ENCODE peak calls at places on chromosomes 7 and 10, in eight cellular contexts. Q is Panc1, L is HepG2, O is kidney epithelial cell, P is Peyer's patch, E is pancreas, H is psoas muscle, N is tibial nerve. A is an unnamed sample.
A peak's percentile ranks its signal among the peaks of the same experiment; 100 is the strongest.

GRCh38 chr7:2966466-2967078 is 77.1 kb downstream of the CARD11 start:
- DNase-seq in Q (no peak), L (no peak), O (no peak), P (peak; percentile 25), E (no peak), H (no peak), N (no peak), A (no peak)

GRCh38 chr7:90178592-90179279 is 24.5 kb downstream of the STEAP1 start:
- DNase-seq in Q (peak; percentile 84), L (peak; percentile 41), O (peak; percentile 82), P (no peak), E (no peak), H (no peak), N (no peak), A (no peak)

GRCh38 chr7:41603985-41604384 is 98.9 kb downstream of the INHBA start:
- DNase-seq in Q (no peak), L (no peak), O (no peak), P (no peak), E (no peak), H (no peak), N (no peak), A (no peak)

GRCh38 chr10:49408437-49409306 is 12.8 kb upstream of the DRGX start:
- DNase-seq in Q (no peak), L (peak; percentile 20), O (no peak), P (no peak), E (no peak), H (no peak), N (no peak), A (no peak)

GRCh38 chr10:12418000-12418399 is 68.7 kb downstream of the CAMK1D start:
- DNase-seq in Q (no peak), L (no peak), O (no peak), P (peak; percentile 48), E (no peak), H (peak; percentile 82), N (peak; percentile 81), A (peak; percentile 81)

GRCh38 chr7:42202601-42203000 is 34.4 kb downstream of the GLI3 start:
- DNase-seq in Q (no peak), L (no peak), O (no peak), P (no peak), E (no peak), H (no peak), N (no peak), A (no peak)

GRCh38 chr7:96052860-96053452 is 268.9 kb downstream of the SLC25A13 start:
- DNase-seq in Q (no peak), L (no peak), O (no peak), P (no peak), E (no peak), H (no peak), N (no peak), A (no peak)

GRCh38 chr10:72367301-72367970 is 12.7 kb upstream of the DNAJB12 start:
- DNase-seq in Q (no peak), L (no peak), O (no peak), P (no peak), E (no peak), H (no peak), N (no peak), A (no peak)

GRCh38 chr10:131729361-131729760 is 171.4 kb upstream of the PPP2R2D start:
- DNase-seq in Q (no peak), L (no peak), O (no peak), P (peak; percentile 31), E (no peak), H (peak; percentile 13), N (no peak), A (no peak)

GRCh38 chr10:121687094-121687850 is 89.0 kb upstream of the FGFR2 start:
- DNase-seq in Q (no peak), L (no peak), O (no peak), P (no peak), E (no peak), H (no peak), N (no peak), A (no peak)
- H3K27me3 ChIP-seq in Q (peaks cover 23% of the 10 kb centered on the region), L (peaks cover 1% of the 10 kb centered on the region), O (peaks cover 3% of the 10 kb centered on the region), P (no peaks in the 10 kb centered on the region), E (no peaks in the 10 kb centered on the region), H (no peaks in the 10 kb centered on the region), N (no peaks in the 10 kb centered on the region), A (no peaks in the 10 kb centered on the region)

GRCh38 chr10:4291995-4292394 is 507.0 kb upstream of the KLF6 start:
- DNase-seq in Q (no peak), L (no peak), O (no peak), P (no peak), E (no peak), H (peak; percentile 73), N (peak; percentile 68), A (no peak)
- H3K4me3 ChIP-seq in Q (no peak overlapping the region), L (no peak overlapping the region), O (no peak overlapping the region), P (no peak overlapping the region), E (no peak overlapping the region), H (no peak overlapping the region), N (no peak overlapping the region), A (no peak overlapping the region)

DNA sequence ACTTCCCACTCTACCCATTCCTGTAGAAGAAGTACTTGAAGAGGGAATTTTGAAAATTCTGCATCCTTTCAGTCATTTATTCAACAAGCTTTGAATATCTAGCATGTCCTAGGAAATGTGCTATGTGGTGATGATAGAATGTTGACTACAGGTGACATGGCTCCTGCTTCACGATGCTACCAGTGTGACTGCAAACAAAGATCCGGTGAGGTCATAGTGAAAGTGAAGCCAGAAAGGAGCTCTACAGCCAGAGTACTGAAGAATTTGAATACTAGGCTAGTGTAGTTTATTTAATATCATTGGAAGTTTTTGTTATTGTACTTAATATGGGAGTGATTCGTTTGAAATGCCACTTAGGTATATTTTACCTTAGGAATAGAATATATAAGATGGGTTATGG is 348.1 kb downstream of the TFEC start:
- DNase-seq in Q (no peak), L (no peak), O (no peak), P (no peak), E (no peak), H (no peak), N (no peak), A (no peak)
- TF ChIP-seq CTCF in Q (no peak), L (no peak), O (no peak), P (no peak), E (no peak), H (no peak), N (no peak), A (no peak)

GRCh38 chr7:27251136-27251512 is 8.5 kb downstream of the EVX1 start:
- DNase-seq in Q (no peak), L (no peak), O (no peak), P (no peak), E (no peak), H (no peak), N (no peak), A (no peak)

GRCh38 chr7:27252935-27253333 is 10.3 kb downstream of the EVX1 start:
- DNase-seq in Q (no peak), L (no peak), O (no peak), P (no peak), E (no peak), H (no peak), N (no peak), A (no peak)

GRCh38 chr7:27248911-27249723 is 6.5 kb downstream of the EVX1 start:
- DNase-seq in Q (no peak), L (no peak), O (no peak), P (no peak), E (no peak), H (no peak), N (no peak), A (peak; percentile 37)

GRCh38 chr7:27249724-27250636 is 7.4 kb downstream of the EVX1 start:
- DNase-seq in Q (no peak), L (no peak), O (no peak), P (no peak), E (no peak), H (no peak), N (no peak), A (peak; percentile 48)

DNA sequence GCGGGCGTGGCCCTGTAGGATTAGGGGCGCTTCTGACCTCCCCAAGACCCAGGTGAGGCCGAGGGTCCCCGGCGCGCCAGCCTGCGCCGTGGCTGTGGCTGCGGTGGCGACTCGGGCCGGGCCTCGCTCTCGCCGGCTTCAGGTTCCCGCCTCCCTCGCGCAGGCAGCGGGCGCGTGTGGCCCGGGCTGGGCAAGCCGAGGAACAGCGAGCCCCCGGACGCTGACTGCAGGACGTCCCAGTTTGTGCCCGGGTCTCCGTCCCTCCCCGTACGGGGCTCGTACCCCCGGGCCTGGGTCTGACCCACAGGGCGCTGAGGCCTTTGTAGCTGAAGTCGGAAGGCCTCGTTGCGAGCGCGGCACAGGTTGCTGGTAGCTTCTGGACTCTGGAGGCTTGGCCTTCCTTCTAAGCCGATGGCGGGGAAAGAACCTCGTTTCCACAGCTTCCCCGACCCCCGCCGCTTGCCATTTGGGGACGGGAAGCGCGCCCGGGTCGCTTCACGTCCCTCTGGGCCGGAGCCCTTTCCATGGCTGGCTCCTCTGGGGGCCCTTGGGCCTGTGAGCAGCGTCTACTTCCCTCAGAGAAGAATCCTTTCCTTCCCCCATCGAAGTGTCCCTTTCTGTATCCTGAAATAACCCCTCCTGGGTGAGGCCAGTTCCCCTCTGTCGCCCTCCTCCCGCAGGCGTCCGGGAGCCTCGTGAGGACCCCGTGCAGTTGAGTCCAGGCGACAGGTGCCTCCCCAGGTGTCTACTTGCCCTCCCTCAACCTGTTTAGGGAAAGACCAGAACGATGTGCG is 9.1 kb downstream of the EVX1 start:
- DNase-seq in Q (no peak), L (no peak), O (no peak), P (no peak), E (no peak), H (no peak), N (no peak), A (no peak)
- H3K27me3 ChIP-seq in Q (peaks cover 8% of the 10 kb centered on the region), L (peaks cover 10% of the 10 kb centered on the region), O (peaks cover 81% of the 10 kb centered on the region), P (peaks cover 56% of the 10 kb centered on the region), E (peaks cover 7% of the 10 kb centered on the region), H (peaks cover 6% of the 10 kb centered on the region), N (no peaks in the 10 kb centered on the region), A (peaks cover 31% of the 10 kb centered on the region)

DNA sequence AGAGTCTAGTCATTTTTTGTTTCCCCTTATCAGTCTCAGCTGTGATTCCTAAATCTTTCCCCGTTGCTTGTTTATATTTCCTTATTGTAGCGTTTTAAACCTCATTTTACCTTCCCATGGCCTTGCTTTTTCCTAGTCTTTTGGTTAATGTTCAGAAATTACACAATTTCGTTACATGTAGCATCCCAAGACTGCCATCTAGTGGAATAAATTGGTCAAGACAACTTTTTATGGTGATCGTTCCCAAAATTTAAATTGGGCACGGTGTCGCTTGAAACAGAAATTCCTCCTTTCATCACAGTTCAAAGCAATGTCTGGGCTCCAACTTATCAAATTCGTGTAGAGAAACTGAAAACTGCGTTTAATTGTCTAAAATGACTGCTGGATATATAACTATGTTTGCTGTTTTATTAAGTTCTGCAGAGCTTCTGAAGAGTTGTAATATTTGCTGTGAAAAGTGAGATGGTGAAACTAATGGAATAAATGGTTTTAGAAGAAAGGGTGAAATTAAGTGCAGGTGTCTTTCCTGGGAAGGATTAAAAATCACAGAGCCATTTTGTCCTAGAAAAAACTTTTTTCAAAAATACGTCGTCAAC is 370.2 kb downstream of the PHF14 start:
- DNase-seq in Q (peak; percentile 46), L (peak; percentile 24), O (no peak), P (no peak), E (no peak), H (no peak), N (peak; percentile 47), A (no peak)
- H3K4me3 ChIP-seq in Q (no peak overlapping the region), L (no peak overlapping the region), O (no peak overlapping the region), P (no peak overlapping the region), E (no peak overlapping the region), H (no peak overlapping the region), N (no peak overlapping the region), A (no peak overlapping the region)

GRCh38 chr7:106462365-106462859 is 177.6 kb upstream of the NAMPT start:
- DNase-seq in Q (peak; percentile 58), L (peak; percentile 10), O (no peak), P (no peak), E (no peak), H (no peak), N (peak; percentile 61), A (no peak)
- TF ChIP-seq CTCF in Q (peak; percentile 62), L (peak; percentile 41), O (peak; percentile 29), P (peak; percentile 58), E (peak; percentile 63), H (peak; percentile 67), N (peak; percentile 39), A (peak; percentile 57)

GRCh38 chr10:6064119-6064518 is 2.0 kb upstream of the IL2RA start:
- DNase-seq in Q (no peak), L (no peak), O (no peak), P (peak; percentile 34), E (no peak), H (no peak), N (no peak), A (no peak)
- H3K27me3 ChIP-seq in Q (no peaks in the 10 kb centered on the region), L (peaks cover 7% of the 10 kb centered on the region), O (peaks cover 2% of the 10 kb centered on the region), P (no peaks in the 10 kb centered on the region), E (no peaks in the 10 kb centered on the region), H (no peaks in the 10 kb centered on the region), N (no peaks in the 10 kb centered on the region), A (no peaks in the 10 kb centered on the region)

A was measured in ascending aorta.